ENCODE peak calls at places on chromosomes 2 and 18, in eight cellular contexts. One of them, this sample, is unnamed.

GRCh38 chr2:174688079-174688478 is 76.2 kb downstream of the CHRNA1 start:
- DNase-seq in GM12878: no peak
- DNase-seq in stomach: no peak
- DNase-seq in endothelial cell of umbilical vein: peak; percentile 53
- DNase-seq in K562: no peak
- DNase-seq in transverse colon: no peak
- DNase-seq in HCT116: peak; percentile 8
- DNase-seq in sigmoid colon: no peak
- DNase-seq in this sample: no peak

GRCh38 chr18:78620326-78620725 is 359.3 kb upstream of the SALL3 start:
- DNase-seq in K562: no peak
- DNase-seq in transverse colon: no peak
- DNase-seq in sigmoid colon: peak; percentile 42
- DNase-seq in GM12878: no peak
- DNase-seq in stomach: no peak
- DNase-seq in HCT116: no peak
- DNase-seq in endothelial cell of umbilical vein: no peak
- DNase-seq in this sample: no peak

GRCh38 chr18:21131698-21132230 is 20.2 kb upstream of the ROCK1 start:
- DNase-seq in GM12878: no peak
- DNase-seq in stomach: no peak
- DNase-seq in HCT116: no peak
- DNase-seq in transverse colon: no peak
- DNase-seq in endothelial cell of umbilical vein: no peak
- DNase-seq in K562: no peak
- DNase-seq in sigmoid colon: no peak
- DNase-seq in this sample: no peak

GRCh38 chr18:49446481-49446880 is 14.0 kb downstream of the DYM start:
- DNase-seq in sigmoid colon: no peak
- DNase-seq in endothelial cell of umbilical vein: no peak
- DNase-seq in stomach: no peak
- DNase-seq in GM12878: no peak
- DNase-seq in HCT116: no peak
- DNase-seq in transverse colon: no peak
- DNase-seq in K562: no peak
- DNase-seq in this sample: no peak

GRCh38 chr2:36676364-36676763 is 20.1 kb upstream of the VIT start:
- DNase-seq in HCT116: no peak
- DNase-seq in transverse colon: no peak
- DNase-seq in sigmoid colon: no peak
- DNase-seq in K562: no peak
- DNase-seq in stomach: no peak
- DNase-seq in GM12878: no peak
- DNase-seq in endothelial cell of umbilical vein: no peak
- DNase-seq in this sample: no peak

GRCh38 chr18:50582500-50582899 is 22.6 kb downstream of the MAPK4 start:
- DNase-seq in HCT116: no peak
- DNase-seq in GM12878: no peak
- DNase-seq in transverse colon: no peak
- DNase-seq in stomach: no peak
- DNase-seq in K562: no peak
- DNase-seq in sigmoid colon: no peak
- DNase-seq in endothelial cell of umbilical vein: no peak
- DNase-seq in this sample: no peak

GRCh38 chr18:80009661-80010550 is 21.5 kb upstream of the TXNL4A start:
- DNase-seq in HCT116: peak; percentile 75
- DNase-seq in GM12878: no peak
- DNase-seq in sigmoid colon: peak; percentile 97
- DNase-seq in endothelial cell of umbilical vein: peak; percentile 38
- DNase-seq in transverse colon: peak; percentile 62
- DNase-seq in K562: peak; percentile 46
- DNase-seq in stomach: peak; percentile 28
- DNase-seq in this sample: peak; percentile 87

GRCh38 chr2:105113616-105114275 is 75.9 kb downstream of the MRPS9 start:
- DNase-seq in sigmoid colon: no peak
- DNase-seq in K562: no peak
- DNase-seq in GM12878: no peak
- DNase-seq in endothelial cell of umbilical vein: no peak
- DNase-seq in HCT116: no peak
- DNase-seq in stomach: no peak
- DNase-seq in transverse colon: no peak
- DNase-seq in this sample: no peak

GRCh38 chr2:147275943-147276342 is 568.9 kb upstream of the ACVR2A start:
- DNase-seq in transverse colon: no peak
- DNase-seq in GM12878: no peak
- DNase-seq in stomach: no peak
- DNase-seq in sigmoid colon: no peak
- DNase-seq in HCT116: peak; percentile 21
- DNase-seq in endothelial cell of umbilical vein: no peak
- DNase-seq in K562: no peak
- DNase-seq in this sample: no peak

GRCh38 chr2:53994735-53995538 is 24.1 kb upstream of the PSME4 start:
- DNase-seq in sigmoid colon: no peak
- DNase-seq in GM12878: no peak
- DNase-seq in transverse colon: no peak
- DNase-seq in K562: no peak
- DNase-seq in endothelial cell of umbilical vein: no peak
- DNase-seq in stomach: no peak
- DNase-seq in HCT116: no peak
- DNase-seq in this sample: no peak

GRCh38 chr2:173667014-173667413 is 298.2 kb downstream of the SP3 start:
- DNase-seq in K562: no peak
- DNase-seq in HCT116: no peak
- DNase-seq in GM12878: no peak
- DNase-seq in stomach: no peak
- DNase-seq in transverse colon: no peak
- DNase-seq in sigmoid colon: no peak
- DNase-seq in endothelial cell of umbilical vein: no peak
- DNase-seq in this sample: no peak

GRCh38 chr2:231395188-231396057 is at the start of gene B3GNT7:
- DNase-seq in GM12878: no peak
- DNase-seq in transverse colon: peak; percentile 68
- DNase-seq in endothelial cell of umbilical vein: no peak
- DNase-seq in K562: peak; percentile 5
- DNase-seq in HCT116: no peak
- DNase-seq in stomach: peak; percentile 57
- DNase-seq in sigmoid colon: no peak
- DNase-seq in this sample: no peak

DNA sequence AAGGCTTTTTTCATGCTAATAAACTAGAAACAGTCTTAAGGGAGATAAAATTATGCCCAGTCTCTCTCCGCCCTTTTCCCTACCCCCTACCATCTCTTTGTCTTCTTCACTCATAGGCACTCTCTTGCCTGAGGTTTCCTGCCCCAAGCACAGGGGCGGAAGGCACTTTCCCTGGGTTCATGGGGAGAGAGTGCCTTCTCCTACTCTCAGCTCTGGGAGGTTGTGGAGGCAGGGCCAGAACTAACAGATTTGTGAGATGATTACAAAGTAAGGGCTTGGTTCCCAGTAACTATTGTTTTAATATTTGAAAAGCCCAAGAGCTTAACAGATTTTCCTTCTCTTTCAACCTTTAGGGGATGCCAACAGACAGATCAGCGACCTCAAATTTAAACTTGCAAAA is 26.1 kb upstream of the RBM44 start:
- DNase-seq in sigmoid colon: no peak
- DNase-seq in K562: no peak
- DNase-seq in endothelial cell of umbilical vein: no peak
- DNase-seq in GM12878: no peak
- DNase-seq in HCT116: no peak
- DNase-seq in transverse colon: no peak
- DNase-seq in stomach: no peak
- DNase-seq in this sample: no peak
- TF ChIP-seq POLR2AphosphoS5 in sigmoid colon: no peak
- TF ChIP-seq POLR2AphosphoS5 in K562: no peak
- TF ChIP-seq POLR2AphosphoS5 in endothelial cell of umbilical vein: no peak
- TF ChIP-seq POLR2AphosphoS5 in GM12878: no peak
- TF ChIP-seq POLR2AphosphoS5 in HCT116: no peak
- TF ChIP-seq POLR2AphosphoS5 in transverse colon: no peak
- TF ChIP-seq POLR2AphosphoS5 in stomach: no peak
- TF ChIP-seq POLR2AphosphoS5 in this sample: no peak

GRCh38 chr2:197879844-197880408 is 75.5 kb downstream of the PLCL1 start:
- DNase-seq in endothelial cell of umbilical vein: no peak
- DNase-seq in stomach: no peak
- DNase-seq in HCT116: no peak
- DNase-seq in GM12878: no peak
- DNase-seq in K562: no peak
- DNase-seq in sigmoid colon: no peak
- DNase-seq in transverse colon: no peak
- DNase-seq in this sample: no peak

GRCh38 chr2:197876524-197876923 is 72.1 kb downstream of the PLCL1 start:
- DNase-seq in sigmoid colon: no peak
- DNase-seq in K562: no peak
- DNase-seq in HCT116: no peak
- DNase-seq in GM12878: no peak
- DNase-seq in endothelial cell of umbilical vein: no peak
- DNase-seq in transverse colon: no peak
- DNase-seq in stomach: no peak
- DNase-seq in this sample: no peak

GRCh38 chr2:197877038-197877437 is 72.6 kb downstream of the PLCL1 start:
- DNase-seq in stomach: no peak
- DNase-seq in sigmoid colon: no peak
- DNase-seq in endothelial cell of umbilical vein: no peak
- DNase-seq in HCT116: no peak
- DNase-seq in K562: no peak
- DNase-seq in transverse colon: no peak
- DNase-seq in GM12878: no peak
- DNase-seq in this sample: no peak

GRCh38 chr2:197875736-197876135 is 71.3 kb downstream of the PLCL1 start:
- DNase-seq in transverse colon: no peak
- DNase-seq in K562: no peak
- DNase-seq in sigmoid colon: no peak
- DNase-seq in GM12878: no peak
- DNase-seq in endothelial cell of umbilical vein: no peak
- DNase-seq in stomach: no peak
- DNase-seq in HCT116: no peak
- DNase-seq in this sample: no peak

GRCh38 chr2:197878792-197879191 is 74.4 kb downstream of the PLCL1 start:
- DNase-seq in GM12878: no peak
- DNase-seq in stomach: no peak
- DNase-seq in transverse colon: no peak
- DNase-seq in K562: no peak
- DNase-seq in endothelial cell of umbilical vein: peak; percentile 82
- DNase-seq in sigmoid colon: no peak
- DNase-seq in HCT116: no peak
- DNase-seq in this sample: no peak
- H3K4me1 ChIP-seq in GM12878: no peaks in the 10 kb centered on the region
- H3K4me1 ChIP-seq in stomach: peaks cover 3% of the 10 kb centered on the region
- H3K4me1 ChIP-seq in transverse colon: peaks cover 6% of the 10 kb centered on the region
- H3K4me1 ChIP-seq in K562: peaks cover 11% of the 10 kb centered on the region
- H3K4me1 ChIP-seq in endothelial cell of umbilical vein: no peaks in the 10 kb centered on the region
- H3K4me1 ChIP-seq in sigmoid colon: peaks cover 21% of the 10 kb centered on the region
- H3K4me1 ChIP-seq in HCT116: no peaks in the 10 kb centered on the region
- H3K4me1 ChIP-seq in this sample: peaks cover 11% of the 10 kb centered on the region

DNA sequence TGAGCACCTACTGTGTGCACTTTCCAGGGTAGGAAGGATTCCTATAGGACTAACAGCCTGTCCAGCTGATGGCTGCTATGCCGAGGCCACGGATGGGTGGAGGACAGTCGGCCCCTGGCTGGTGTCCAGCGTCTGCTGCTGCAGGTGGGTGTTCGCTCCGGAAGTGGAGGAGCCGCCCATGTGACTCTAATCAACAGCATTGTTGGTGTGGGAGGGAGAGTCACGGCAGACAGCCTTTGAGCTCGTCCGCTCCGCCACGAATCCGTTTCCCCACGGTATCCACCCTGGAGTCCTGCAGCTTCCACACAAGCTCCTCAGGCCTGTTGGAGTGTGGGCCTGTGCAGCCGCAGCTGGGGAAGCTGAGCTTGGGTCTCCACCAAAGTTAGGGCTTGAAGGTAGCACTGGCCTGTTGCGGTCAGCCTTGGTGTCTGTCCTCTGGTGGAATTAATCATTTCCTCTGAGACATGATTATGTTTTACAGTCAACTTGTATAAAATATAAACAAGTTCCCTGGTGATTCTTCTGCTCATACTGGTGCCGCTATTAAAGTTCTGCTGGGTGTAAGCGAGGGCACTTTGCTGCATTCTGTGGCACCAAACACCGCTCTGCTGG is 185.9 kb upstream of the TPO start:
- DNase-seq in HCT116: no peak
- DNase-seq in endothelial cell of umbilical vein: no peak
- DNase-seq in GM12878: no peak
- DNase-seq in transverse colon: no peak
- DNase-seq in sigmoid colon: no peak
- DNase-seq in stomach: no peak
- DNase-seq in K562: no peak
- DNase-seq in this sample: no peak
- TF ChIP-seq CTCF in HCT116: no peak
- TF ChIP-seq CTCF in endothelial cell of umbilical vein: no peak
- TF ChIP-seq CTCF in GM12878: no peak
- TF ChIP-seq CTCF in transverse colon: no peak
- TF ChIP-seq CTCF in sigmoid colon: no peak
- TF ChIP-seq CTCF in stomach: no peak
- TF ChIP-seq CTCF in K562: no peak
- TF ChIP-seq CTCF in this sample: no peak

GRCh38 chr18:54203914-54204313 is 20.6 kb downstream of the MBD2 start:
- DNase-seq in transverse colon: no peak
- DNase-seq in stomach: no peak
- DNase-seq in GM12878: no peak
- DNase-seq in endothelial cell of umbilical vein: no peak
- DNase-seq in sigmoid colon: no peak
- DNase-seq in HCT116: no peak
- DNase-seq in K562: no peak
- DNase-seq in this sample: no peak

GRCh38 chr18:54202851-54203250 is 21.6 kb downstream of the MBD2 start:
- DNase-seq in stomach: no peak
- DNase-seq in GM12878: no peak
- DNase-seq in HCT116: no peak
- DNase-seq in K562: no peak
- DNase-seq in sigmoid colon: no peak
- DNase-seq in transverse colon: no peak
- DNase-seq in endothelial cell of umbilical vein: no peak
- DNase-seq in this sample: no peak

GRCh38 chr18:54205951-54206350 is 18.5 kb downstream of the MBD2 start:
- DNase-seq in endothelial cell of umbilical vein: no peak
- DNase-seq in GM12878: no peak
- DNase-seq in K562: no peak
- DNase-seq in HCT116: no peak
- DNase-seq in stomach: no peak
- DNase-seq in sigmoid colon: no peak
- DNase-seq in transverse colon: no peak
- DNase-seq in this sample: no peak

GRCh38 chr18:54206447-54206846 is 18.0 kb downstream of the MBD2 start:
- DNase-seq in stomach: no peak
- DNase-seq in HCT116: no peak
- DNase-seq in transverse colon: no peak
- DNase-seq in GM12878: no peak
- DNase-seq in K562: no peak
- DNase-seq in sigmoid colon: no peak
- DNase-seq in endothelial cell of umbilical vein: no peak
- DNase-seq in this sample: no peak

DNA sequence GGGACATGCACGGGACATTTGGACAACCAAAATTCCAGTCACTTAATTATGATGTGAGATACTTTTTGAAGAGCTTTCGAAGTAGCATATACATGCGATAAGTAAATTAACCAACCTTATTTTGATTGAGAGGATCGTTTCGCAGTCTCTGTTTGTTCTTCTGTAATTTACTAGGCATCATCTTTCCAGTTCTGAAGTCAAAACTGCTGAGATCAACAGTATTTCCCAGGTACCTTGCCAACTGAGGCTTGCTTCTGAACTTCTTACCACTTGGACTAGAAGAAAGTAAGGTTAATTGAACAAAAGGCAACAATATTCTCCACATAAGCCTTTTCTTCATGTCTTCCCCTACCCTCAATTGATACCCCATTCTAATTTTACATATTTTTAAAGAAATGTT is 19.6 kb downstream of the MBD2 start:
- DNase-seq in transverse colon: no peak
- DNase-seq in stomach: no peak
- DNase-seq in K562: no peak
- DNase-seq in GM12878: no peak
- DNase-seq in endothelial cell of umbilical vein: no peak
- DNase-seq in HCT116: no peak
- DNase-seq in sigmoid colon: no peak
- DNase-seq in this sample: no peak
- TF ChIP-seq POLR2AphosphoS5 in transverse colon: no peak
- TF ChIP-seq POLR2AphosphoS5 in stomach: no peak
- TF ChIP-seq POLR2AphosphoS5 in K562: no peak
- TF ChIP-seq POLR2AphosphoS5 in GM12878: no peak
- TF ChIP-seq POLR2AphosphoS5 in endothelial cell of umbilical vein: no peak
- TF ChIP-seq POLR2AphosphoS5 in HCT116: no peak
- TF ChIP-seq POLR2AphosphoS5 in sigmoid colon: no peak
- TF ChIP-seq POLR2AphosphoS5 in this sample: no peak

This sample was measured in breast epithelium.